ENCODE peak calls at places on chromosome 17, in four cellular contexts. D is naive thymus-derived CD4-positive, alpha-beta T cell; S is foreskin keratinocyte; P is stomach. K is an unnamed sample. For H3K4me1, the result is how much of the 10 kb centered on the place peaks cover.

GRCh38 chr17:72591500-72592241 is 470.9 kb downstream of the SOX9 start:
- DNase-seq in D (no peak), P (no peak), S (peak), K (peak)

GRCh38 chr17:18185391-18185790 is 1.8 kb downstream of the ALKBH5 start:
- DNase-seq in D (no peak), P (no peak), S (no peak), K (no peak)

GRCh38 chr17:9522074-9522473 is 53.5 kb downstream of the STX8 start:
- DNase-seq in D (no peak), P (no peak), S (peak), K (no peak)

GRCh38 chr17:71342726-71343125 is 778.1 kb upstream of the SOX9 start:
- DNase-seq in S (no peak), P (no peak), D (no peak), K (no peak)

GRCh38 chr17:31318298-31319190 is 2.9 kb downstream of the EVI2A start:
- DNase-seq in P (peak), S (peak), D (peak), K (no peak)

GRCh38 chr17:17947309-17947708 is 24.9 kb downstream of the TOM1L2 start:
- DNase-seq in S (no peak), P (no peak), D (no peak), K (no peak)

GRCh38 chr17:45574376-45574775 is 83.9 kb upstream of the PLEKHM1 start:
- DNase-seq in D (no peak), S (no peak), P (no peak), K (no peak)

GRCh38 chr17:65055708-65056638 is 567 bp downstream of the GNA13 start:
- DNase-seq in P (peak), D (peak), S (peak), K (peak)

GRCh38 chr17:70906808-70907207 is 737.5 kb downstream of the KCNJ2 start:
- DNase-seq in P (no peak), S (no peak), D (no peak), K (no peak)

GRCh38 chr17:16384557-16384956 is 3.7 kb downstream of the UBB start:
- DNase-seq in D (no peak), P (no peak), S (no peak), K (no peak)

GRCh38 chr17:28180449-28180848 is 138.0 kb downstream of the NLK start:
- DNase-seq in D (no peak), S (peak), P (no peak), K (no peak)

GRCh38 chr17:48236681-48237134 is 129.1 kb downstream of the SNX11 start:
- DNase-seq in S (peak), D (no peak), P (no peak), K (no peak)

GRCh38 chr17:55056530-55056929 is 88.0 kb downstream of the STXBP4 start:
- DNase-seq in P (peak), S (no peak), D (no peak), K (no peak)

GRCh38 chr17:66564992-66565465 is 262.6 kb downstream of the PRKCA start:
- DNase-seq in S (no peak), P (no peak), D (no peak), K (no peak)

GRCh38 chr17:79788989-79789942 is 7.6 kb downstream of the CBX8 start:
- DNase-seq in P (no peak), S (no peak), D (no peak), K (peak)

DNA sequence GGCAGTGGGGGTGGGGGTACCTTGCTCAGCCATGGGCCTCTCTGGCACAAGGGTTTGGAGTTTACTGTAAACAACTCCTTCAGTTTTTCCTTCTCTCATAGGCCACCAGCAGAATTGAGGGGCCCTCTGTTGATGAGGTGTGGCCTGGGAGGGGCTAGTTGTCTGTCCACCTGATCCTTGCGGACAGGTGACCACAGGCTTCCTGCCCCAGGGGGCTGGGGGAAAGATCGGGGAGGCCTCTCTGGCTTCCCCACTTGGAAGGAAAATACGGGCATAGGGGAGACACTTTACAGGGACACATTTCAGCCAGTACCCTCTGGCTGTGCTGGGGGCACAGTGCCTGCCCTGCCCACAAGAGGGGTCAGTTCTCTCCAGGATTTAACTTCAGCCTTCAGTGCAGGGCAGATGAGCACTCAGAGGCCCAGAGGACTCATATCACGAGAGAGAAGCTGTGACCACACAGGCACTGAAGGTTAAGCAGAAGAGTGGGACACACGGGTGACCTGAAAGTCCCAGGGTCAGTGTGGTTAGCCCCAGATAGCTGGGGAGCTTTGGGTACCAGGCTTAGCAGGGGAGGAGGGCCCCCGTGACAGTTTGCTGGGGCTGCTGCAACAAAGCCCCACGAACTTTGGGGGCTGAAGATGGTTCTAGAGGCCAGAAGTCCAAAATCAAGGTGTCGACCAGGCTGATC is 245.9 kb downstream of the SEC14L1 start:
- DNase-seq in S (no peak), D (no peak), P (no peak), K (no peak)
- H3K4me1 ChIP-seq in S (under half), D (half or more), P (half or more), K (half or more)

DNA sequence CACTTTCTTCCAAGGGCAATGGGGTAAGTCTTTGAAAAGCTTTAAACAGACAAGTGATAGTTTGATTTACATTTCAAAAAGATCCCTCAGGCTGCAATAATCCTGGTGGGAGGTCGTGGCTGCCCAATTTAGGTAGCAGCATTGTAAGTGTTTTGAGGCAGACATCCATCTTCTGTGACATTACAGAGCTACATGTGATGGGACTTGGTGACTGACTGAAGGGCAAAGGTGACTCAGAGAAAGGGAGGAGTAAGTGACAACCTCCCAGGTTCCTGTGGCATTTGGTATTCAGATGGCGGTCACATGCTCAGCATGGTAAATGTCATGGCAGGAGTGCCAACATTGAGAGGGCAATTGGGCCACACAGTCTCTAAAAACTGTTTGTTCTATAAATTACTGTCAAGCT is 26.5 kb downstream of the STAT3 start:
- DNase-seq in S (no peak), D (no peak), P (no peak), K (no peak)
- H3K4me1 ChIP-seq in S (under half), D (under half), P (half or more), K (under half)

GRCh38 chr17:75875182-75875939 is 3.0 kb downstream of the TRIM47 start:
- DNase-seq in D (no peak), P (peak), S (no peak), K (no peak)

GRCh38 chr17:75875940-75876189 is 2.5 kb downstream of the TRIM47 start:
- DNase-seq in S (no peak), D (no peak), P (no peak), K (peak)

GRCh38 chr17:75873587-75874322 is 4.6 kb downstream of the TRIM47 start:
- DNase-seq in S (no peak), P (no peak), D (no peak), K (no peak)

GRCh38 chr17:75874323-75875181 is 3.8 kb downstream of the TRIM47 start:
- DNase-seq in S (no peak), P (no peak), D (no peak), K (no peak)

DNA sequence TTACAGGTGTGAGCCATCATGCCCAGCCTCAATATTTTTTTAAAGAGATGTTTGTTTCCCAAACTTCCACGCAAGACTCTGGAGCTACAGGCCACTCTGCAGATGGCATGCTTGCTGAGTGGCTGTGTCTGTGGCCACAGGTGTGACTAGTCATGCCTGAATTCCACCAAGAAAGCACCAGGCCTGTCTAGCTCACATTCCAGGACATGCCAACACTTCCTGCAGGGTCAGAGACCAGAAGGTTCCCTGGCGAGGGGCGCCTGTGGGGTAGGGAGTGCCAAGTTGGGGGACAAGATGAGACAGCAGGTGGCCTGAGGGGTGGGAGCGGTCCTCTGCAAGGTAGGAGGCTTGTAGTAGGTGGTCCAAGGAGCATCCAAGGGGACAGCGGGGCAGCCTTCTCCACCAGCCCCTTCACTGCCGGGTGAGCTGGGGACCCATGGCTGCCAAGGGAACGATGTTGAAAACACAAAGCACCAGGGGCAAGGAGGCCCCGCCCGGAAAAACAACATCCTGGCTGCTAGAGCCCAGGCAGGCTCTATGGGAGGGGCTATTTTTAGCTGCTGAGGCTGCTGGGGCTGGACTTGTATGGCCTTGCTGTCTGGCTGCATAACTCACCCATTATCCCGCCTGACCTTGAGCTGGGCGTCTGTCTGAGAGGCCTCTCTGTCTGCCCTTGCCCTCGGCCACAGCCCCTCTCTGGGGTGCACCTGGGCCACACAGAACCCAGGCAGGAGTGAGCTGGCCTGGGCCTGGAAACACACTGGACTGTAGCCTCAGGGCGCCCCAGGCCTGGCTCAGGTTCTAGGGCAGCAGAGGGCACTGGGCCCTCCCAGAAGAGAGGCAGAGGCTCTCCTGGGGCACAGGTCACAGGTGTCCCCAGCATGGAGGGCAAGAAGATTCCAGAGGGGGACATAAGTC is 5.7 kb downstream of the TRIM47 start:
- DNase-seq in D (peak), S (peak), P (peak), K (peak)
- H3K4me1 ChIP-seq in D (under half), S (under half), P (half or more), K (under half)

DNA sequence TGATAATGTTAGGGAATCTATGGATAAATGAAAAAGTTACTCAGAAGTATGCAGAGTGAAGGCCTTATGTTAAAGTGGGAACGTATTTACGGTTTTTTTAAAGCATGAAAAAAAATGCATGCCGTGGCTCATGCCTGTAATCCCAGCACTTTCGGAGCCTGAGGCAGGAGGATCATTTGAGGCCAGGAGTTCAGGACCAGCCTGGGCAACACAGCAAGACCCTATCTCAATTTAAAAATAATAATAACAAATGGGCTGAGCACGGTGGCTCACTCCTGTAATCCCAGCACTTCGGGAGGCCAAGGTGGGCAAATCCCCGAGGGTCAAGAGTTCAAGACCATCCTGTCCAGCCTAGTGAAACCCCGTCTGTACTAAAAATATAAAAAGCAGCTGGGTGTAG is 6.0 kb downstream of the POLR2A start:
- DNase-seq in D (no peak), P (no peak), S (no peak), K (peak)
- H3K4me1 ChIP-seq in D (half or more), P (under half), S (under half), K (under half)

GRCh38 chr17:78142113-78142861 is 3.9 kb upstream of the C17orf99 start:
- DNase-seq in D (no peak), S (peak), P (peak), K (peak)
- H3K4me1 ChIP-seq in D (half or more), S (under half), P (half or more), K (under half)

DNA sequence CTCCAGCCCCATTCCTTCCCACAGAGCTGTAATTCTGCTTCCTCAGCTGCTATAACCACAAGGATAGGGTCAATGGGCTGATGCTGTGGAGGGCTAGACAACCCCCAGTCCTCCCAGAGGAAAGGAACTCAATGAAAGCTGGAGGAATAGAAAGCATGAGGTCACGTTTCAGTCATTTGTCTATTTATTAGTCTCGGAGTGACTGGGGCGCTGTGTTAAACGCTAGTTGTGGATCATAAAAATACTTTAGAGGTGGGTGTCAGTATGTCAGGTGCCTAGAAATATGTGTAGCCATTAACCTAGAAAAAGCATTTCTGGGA is 791 bp upstream of the CCL3L1 start:
- DNase-seq in D (no peak), P (no peak), S (no peak), K (no peak)
- H3K4me1 ChIP-seq in D (under half), P (under half), S (under half), K (under half)

GRCh38 chr17:76879691-76880090 is 11.5 kb downstream of the MGAT5B start:
- DNase-seq in D (no peak), P (no peak), S (no peak), K (no peak)
- H3K4me1 ChIP-seq in D (under half), P (under half), S (under half), K (under half)

GRCh38 chr17:57623620-57624019 is 121.5 kb downstream of the CCDC182 start:
- DNase-seq in P (no peak), S (no peak), D (no peak), K (no peak)
- H3K4me1 ChIP-seq in P (under half), S (under half), D (under half), K (under half)

GRCh38 chr17:77328823-77329740 is 188.3 kb downstream of the SEC14L1 start:
- DNase-seq in S (no peak), P (peak), D (no peak), K (peak)
- H3K4me1 ChIP-seq in S (under half), P (half or more), D (half or more), K (under half)